ENCODE peak calls at places on chromosomes 7 and 10, in nine cellular contexts. H is left cardiac atrium; A is fibroblast of lung; U is cardiac fibroblast; G is AG20443; J is stimulated activated CD4-positive, alpha-beta T cell treated with anti-CD3 and anti-CD28 coated beads, Interleukin-1b, Interleukin-23, amount 100 ng/mL, for 24 hours; Z is stimulated activated naive CD4-positive, alpha-beta T cell treated with Interleukin-2 at 50 U/mL for 16 hours; D is activated T-cell treated with anti-CD3 and anti-CD28 coated beads, Interleukin-2, amount 50 U/mL, for 72 hours; C is retina. K is an unnamed sample.

GRCh38 chr7:46150721-46151120 is 229.6 kb upstream of the IGFBP3 start:
- DNase-seq in H (no peak), A (no peak), U (no peak), G (no peak), J (no peak), Z (no peak), D (no peak), C (no peak), K (no peak)

GRCh38 chr7:98213874-98214810 is 2.9 kb downstream of the BHLHA15 start:
- DNase-seq in H (peak), A (no peak), U (no peak), G (no peak), J (no peak), Z (no peak), D (no peak), C (no peak), K (no peak)

GRCh38 chr10:90743291-90743690 is 114.5 kb downstream of the HTR7 start:
- DNase-seq in H (no peak), A (no peak), U (no peak), G (no peak), J (no peak), Z (no peak), D (no peak), C (no peak), K (no peak)

GRCh38 chr10:101563497-101564040 is 24.5 kb downstream of the POLL start:
- DNase-seq in H (no peak), A (no peak), U (no peak), G (no peak), J (no peak), Z (no peak), D (no peak), C (no peak), K (no peak)

GRCh38 chr10:12782537-12782936 is 219.0 kb downstream of the CCDC3 start:
- DNase-seq in H (peak), A (peak), U (peak), G (peak), J (peak), Z (no peak), D (peak), C (no peak), K (peak)

GRCh38 chr7:44258423-44258760 is 57.6 kb downstream of the YKT6 start:
- DNase-seq in H (no peak), A (no peak), U (no peak), G (no peak), J (no peak), Z (no peak), D (no peak), C (no peak), K (no peak)

GRCh38 chr10:35027567-35027966 is 62.6 kb downstream of the CUL2 start:
- DNase-seq in H (no peak), A (peak), U (peak), G (peak), J (no peak), Z (no peak), D (no peak), C (no peak), K (no peak)

GRCh38 chr7:137970263-137970975 is 31.5 kb downstream of the CREB3L2 start:
- DNase-seq in H (peak), A (peak), U (peak), G (peak), J (no peak), Z (no peak), D (no peak), C (no peak), K (no peak)

GRCh38 chr10:4506087-4506486 is 319.9 kb upstream of the AKR1E2 start:
- DNase-seq in H (no peak), A (peak), U (peak), G (no peak), J (no peak), Z (no peak), D (no peak), C (no peak), K (no peak)

GRCh38 chr10:6542999-6543430 is 37.1 kb downstream of the PRKCQ start:
- DNase-seq in H (no peak), A (no peak), U (no peak), G (no peak), J (no peak), Z (peak), D (peak), C (no peak), K (no peak)

GRCh38 chr7:114630186-114630824 is 215.7 kb downstream of the FOXP2 start:
- DNase-seq in H (no peak), A (no peak), U (no peak), G (no peak), J (no peak), Z (no peak), D (no peak), C (peak), K (no peak)

GRCh38 chr7:14115706-14116105 is 126.2 kb upstream of the ETV1 start:
- DNase-seq in H (no peak), A (peak), U (peak), G (no peak), J (no peak), Z (no peak), D (no peak), C (no peak), K (no peak)

GRCh38 chr10:69835875-69836727 is 34.4 kb downstream of the COL13A1 start:
- DNase-seq in H (no peak), A (no peak), U (no peak), G (no peak), J (no peak), Z (no peak), D (no peak), C (no peak), K (no peak)

GRCh38 chr7:317643-318405 is 27.9 kb downstream of the FOXL3 start:
- DNase-seq in H (peak), A (no peak), U (no peak), G (no peak), J (no peak), Z (no peak), D (no peak), C (no peak), K (no peak)

GRCh38 chr7:2049782-2050510 is 182.8 kb downstream of the MAD1L1 start:
- DNase-seq in H (peak), A (no peak), U (no peak), G (no peak), J (no peak), Z (no peak), D (peak), C (no peak), K (no peak)

GRCh38 chr7:82017334-82017943 is 247.6 kb upstream of the HGF start:
- DNase-seq in H (no peak), A (peak), U (peak), G (peak), J (no peak), Z (no peak), D (no peak), C (no peak), K (no peak)

GRCh38 chr10:49174926-49175500 is 13.2 kb downstream of the TMEM273 start:
- DNase-seq in H (no peak), A (no peak), U (no peak), G (no peak), J (no peak), Z (no peak), D (no peak), C (no peak), K (no peak)

GRCh38 chr10:21740989-21741388 is 207.0 kb downstream of the MLLT10 start:
- DNase-seq in H (no peak), A (no peak), U (no peak), G (no peak), J (no peak), Z (no peak), D (no peak), C (no peak), K (no peak)

GRCh38 chr7:45692031-45692430 is 117.9 kb downstream of the ADCY1 start:
- DNase-seq in H (no peak), A (no peak), U (no peak), G (no peak), J (no peak), Z (no peak), D (no peak), C (no peak), K (no peak)

GRCh38 chr10:92440578-92440977 is 133.3 kb downstream of the IDE start:
- DNase-seq in H (no peak), A (no peak), U (no peak), G (no peak), J (no peak), Z (no peak), D (no peak), C (no peak), K (no peak)

GRCh38 chr7:82347808-82348207 is 95.8 kb downstream of the CACNA2D1 start:
- DNase-seq in H (no peak), A (no peak), U (no peak), G (no peak), J (no peak), Z (no peak), D (no peak), C (no peak), K (no peak)

GRCh38 chr10:101694056-101694673 is 805 bp downstream of the FBXW4 start:
- DNase-seq in H (peak), A (peak), U (peak), G (peak), J (peak), Z (peak), D (peak), C (peak), K (no peak)

GRCh38 chr10:125030567-125031197 is 88.8 kb downstream of the ZRANB1 start:
- DNase-seq in H (no peak), A (no peak), U (no peak), G (no peak), J (no peak), Z (no peak), D (no peak), C (no peak), K (no peak)

GRCh38 chr7:27650283-27650682 is 12.4 kb downstream of the HIBADH start:
- DNase-seq in H (no peak), A (no peak), U (no peak), G (no peak), J (no peak), Z (no peak), D (no peak), C (no peak), K (no peak)